ENCODE peak calls at places on chromosomes 2 and 18, in five cellular contexts. D is RPMI8226, T is stomach, P is skeletal muscle cell, O is T1000. J is an unnamed sample.

GRCh38 chr18:22694954-22695353 is 238.2 kb upstream of the RBBP8 start:
- DNase-seq in D (no peak), T (no peak), P (peak; percentile 89), O (peak; percentile 74), J (peak; percentile 72)

GRCh38 chr18:79515944-79516351 is 120.2 kb downstream of the NFATC1 start:
- DNase-seq in D (no peak), T (no peak), P (no peak), O (no peak), J (no peak)

GRCh38 chr2:240507060-240507777 is 50.6 kb downstream of the ANKMY1 start:
- DNase-seq in D (no peak), T (no peak), P (no peak), O (no peak), J (no peak)

GRCh38 chr2:105335469-105335868 is 1.9 kb upstream of the C2orf49 start:
- DNase-seq in D (no peak), T (no peak), P (no peak), O (no peak), J (no peak)

GRCh38 chr18:27921904-27922541 is 254.9 kb downstream of the CDH2 start:
- DNase-seq in D (no peak), T (no peak), P (peak; percentile 56), O (peak; percentile 30), J (no peak)

GRCh38 chr2:121356058-121356640 is 71.1 kb upstream of the TFCP2L1 start:
- DNase-seq in D (peak; percentile 70), T (peak; percentile 56), P (peak; percentile 23), O (no peak), J (no peak)

GRCh38 chr2:28336993-28337627 is 55.5 kb upstream of the FOSL2 start:
- DNase-seq in D (no peak), T (no peak), P (no peak), O (no peak), J (no peak)

GRCh38 chr2:170101789-170102188 is 76.2 kb upstream of the MYO3B start:
- DNase-seq in D (no peak), T (no peak), P (no peak), O (no peak), J (no peak)

GRCh38 chr2:43086451-43087221 is 139.8 kb downstream of the ZFP36L2 start:
- DNase-seq in D (no peak), T (no peak), P (peak; percentile 99), O (peak; percentile 75), J (peak; percentile 80)

GRCh38 chr18:55351980-55352714 is 235.8 kb downstream of the TCF4 start:
- DNase-seq in D (no peak), T (no peak), P (no peak), O (no peak), J (no peak)

GRCh38 chr2:39216495-39217191 is 27.1 kb downstream of the CDKL4 start:
- DNase-seq in D (no peak), T (peak; percentile 27), P (no peak), O (no peak), J (no peak)

GRCh38 chr18:45935591-45936335 is 31.4 kb downstream of the EPG5 start:
- DNase-seq in D (no peak), T (no peak), P (peak; percentile 25), O (no peak), J (no peak)

GRCh38 chr2:146820672-146821071 is 1024.2 kb upstream of the ACVR2A start:
- DNase-seq in D (no peak), T (no peak), P (no peak), O (no peak), J (no peak)

GRCh38 chr18:60372598-60372997 is at the start of gene MC4R:
- DNase-seq in D (no peak), T (no peak), P (peak; percentile 72), O (no peak), J (peak; percentile 20)

GRCh38 chr2:6863792-6864191 is 1.9 kb downstream of the CMPK2 start:
- DNase-seq in D (no peak), T (no peak), P (no peak), O (no peak), J (peak; percentile 43)

GRCh38 chr2:135667045-135667444 is 74.6 kb upstream of the UBXN4 start:
- DNase-seq in D (peak; percentile 47), T (no peak), P (no peak), O (no peak), J (no peak)

GRCh38 chr2:83971547-83971946 is 487.5 kb downstream of the SUCLG1 start:
- DNase-seq in D (no peak), T (no peak), P (no peak), O (no peak), J (no peak)

GRCh38 chr2:232325324-232326273 is 53.0 kb upstream of the ALPP start:
- DNase-seq in D (no peak), T (peak; percentile 62), P (no peak), O (no peak), J (peak; percentile 65)

GRCh38 chr18:41932899-41933298 is 22.1 kb upstream of the PIK3C3 start:
- DNase-seq in D (no peak), T (no peak), P (no peak), O (no peak), J (no peak)

GRCh38 chr2:190649798-190650390 is 1.0 kb downstream of the NAB1 start:
- DNase-seq in D (peak; percentile 28), T (no peak), P (no peak), O (no peak), J (no peak)

GRCh38 chr2:99507964-99508818 is 18.4 kb upstream of the REV1 start:
- DNase-seq in D (peak; percentile 6), T (no peak), P (no peak), O (no peak), J (no peak)

GRCh38 chr2:105576050-105576439 is 168.7 kb upstream of the NCK2 start:
- DNase-seq in D (no peak), T (no peak), P (no peak), O (no peak), J (no peak)

GRCh38 chr2:191036365-191036764 is 22.4 kb upstream of the STAT1 start:
- DNase-seq in D (peak; percentile 60), T (no peak), P (no peak), O (no peak), J (no peak)

GRCh38 chr2:191015229-191015628 is 1.3 kb upstream of the STAT1 start:
- DNase-seq in D (no peak), T (no peak), P (no peak), O (no peak), J (no peak)

GRCh38 chr2:206164261-206164862 is 4.7 kb downstream of the EEF1B2 start:
- DNase-seq in D (peak; percentile 38), T (no peak), P (no peak), O (peak; percentile 12), J (no peak)

GRCh38 chr2:21333694-21334093 is 209.9 kb downstream of the TDRD15 start:
- DNase-seq in D (no peak), T (no peak), P (no peak), O (no peak), J (no peak)

GRCh38 chr2:230942920-230943896 is 18.2 kb upstream of the GPR55 start:
- DNase-seq in D (no peak), T (peak; percentile 25), P (no peak), O (no peak), J (no peak)